ENCODE peak calls at places on chromosomes 3 and 15, in eight cellular contexts. E is NCI-H82; M is activated T-helper 1 cell treated with anti-CD3 and anti-CD28 coated beads, Interleukin-12 subunit alpha, Interleukin-12 subunit beta, Interleukin-2, Interleukin-4 antibody, amounts not matched to agents 30 ng/mL and 10 ng/mL and 1 ng/mL, durations not matched to agents 14 hours and 24 hours and 36 hours; R is lower lobe of right lung; U is stimulated activated CD4-positive, alpha-beta T cell treated with anti-CD3 and anti-CD28 coated beads, TNF-alpha, amount 100 ng/mL, for 4 hours; B is NCI-H774; S is HCT116; C is iPS-NIHi11. Q is an unnamed sample.
A peak's percentile ranks its signal among the peaks of the same experiment; 100 is the strongest.

GRCh38 chr3:105518806-105519418 is 152.2 kb downstream of the ALCAM start:
- DNase-seq in E (peak; percentile 88), S (peak; percentile 54), R (no peak), M (peak; percentile 11), C (peak; percentile 39), B (no peak), U (no peak), Q (peak; percentile 15)

GRCh38 chr15:67185621-67186225 is 68.7 kb downstream of the AAGAB start:
- DNase-seq in S (no peak), C (no peak), U (no peak), B (no peak), R (no peak), M (no peak), E (no peak), Q (no peak)

GRCh38 chr15:51318382-51319150 is 19.8 kb downstream of the CYP19A1 start:
- DNase-seq in B (no peak), C (no peak), M (no peak), E (no peak), S (no peak), R (no peak), U (no peak), Q (no peak)

GRCh38 chr15:99502661-99503060 is 63.1 kb upstream of the MEF2A start:
- DNase-seq in U (no peak), B (no peak), E (no peak), S (no peak), R (no peak), C (no peak), M (no peak), Q (no peak)

GRCh38 chr3:108239082-108239481 is 16.9 kb upstream of the IFT57 start:
- DNase-seq in B (no peak), R (no peak), M (no peak), C (no peak), E (peak; percentile 58), S (no peak), U (no peak), Q (no peak)

GRCh38 chr3:119333773-119334492 is 39.8 kb downstream of the ARHGAP31 start:
- DNase-seq in M (no peak), B (no peak), S (no peak), U (no peak), R (no peak), E (no peak), C (no peak), Q (no peak)

GRCh38 chr3:114879059-114880031 is 267.7 kb downstream of the ZBTB20 start:
- DNase-seq in C (no peak), S (peak; percentile 86), B (peak; percentile 46), R (no peak), E (no peak), M (no peak), U (no peak), Q (no peak)

GRCh38 chr15:69725957-69726356 is 273.3 kb downstream of the RPLP1 start:
- DNase-seq in M (no peak), S (no peak), E (no peak), R (peak; percentile 59), U (no peak), B (no peak), C (no peak), Q (no peak)

GRCh38 chr15:34659056-34659455 is 75.6 kb upstream of the GOLGA8B start:
- DNase-seq in S (no peak), C (no peak), M (no peak), U (no peak), B (no peak), R (no peak), E (no peak), Q (no peak)